ENCODE peak calls at places on chromosomes 12 and 14, in five cellular contexts. S is left ventricle myocardium inferior, J is right cardiac atrium, R is fibroblast of mammary gland, B is Right ventricle myocardium inferior. I is an unnamed sample.

GRCh38 chr12:57837779-57838562 is 8.6 kb downstream of the CTDSP2 start:
- DNase-seq in R (peak; percentile 84), B (no peak), J (no peak), S (peak; percentile 43), I (no peak)

GRCh38 chr12:5254703-5255102 is 177.2 kb upstream of the NTF3 start:
- DNase-seq in B (no peak), J (peak; percentile 69), S (no peak), R (no peak), I (no peak)

GRCh38 chr12:40016960-40017359 is 88.9 kb downstream of the SLC2A13 start:
- DNase-seq in B (no peak), R (peak; percentile 96), S (no peak), J (no peak), I (no peak)

GRCh38 chr12:120583478-120584030 is 2.4 kb upstream of the POP5 start:
- DNase-seq in R (peak; percentile 60), J (peak; percentile 90), S (peak; percentile 71), B (peak; percentile 82), I (peak; percentile 81)

GRCh38 chr14:22980672-22981089 is 1.7 kb downstream of the AJUBA start:
- DNase-seq in J (peak; percentile 71), S (peak; percentile 29), B (no peak), R (no peak), I (peak; percentile 26)

GRCh38 chr14:54487771-54488170 is 1.0 kb downstream of the GMFB start:
- DNase-seq in J (no peak), S (no peak), B (no peak), R (peak; percentile 61), I (no peak)

GRCh38 chr12:2339022-2339431 is 286.2 kb downstream of the CACNA1C start:
- DNase-seq in J (no peak), S (no peak), R (peak; percentile 91), B (no peak), I (no peak)

GRCh38 chr14:92460916-92461579 is 52.5 kb upstream of the RIN3 start:
- DNase-seq in J (peak; percentile 72), S (peak; percentile 51), B (peak; percentile 73), R (peak; percentile 66), I (no peak)

GRCh38 chr12:49507139-49507538 is 31.7 kb upstream of the KCNH3 start:
- DNase-seq in J (no peak), R (peak; percentile 88), B (no peak), S (no peak), I (no peak)

GRCh38 chr14:106844608-106845285 is 1318.4 kb downstream of the TMEM121 start:
- DNase-seq in R (peak; percentile 18), B (peak; percentile 90), S (peak; percentile 75), J (peak; percentile 80), I (peak; percentile 83)

GRCh38 chr12:86081798-86082197 is 174.4 kb downstream of the MGAT4C start:
- DNase-seq in J (no peak), S (no peak), B (no peak), R (no peak), I (no peak)

GRCh38 chr12:120224304-120225199 is 23.6 kb upstream of the RPLP0 start:
- DNase-seq in R (no peak), B (peak; percentile 80), J (peak; percentile 86), S (peak; percentile 48), I (peak; percentile 43)

GRCh38 chr12:102429211-102429610 is 51.2 kb downstream of the IGF1 start:
- DNase-seq in S (no peak), R (no peak), B (no peak), J (no peak), I (no peak)

GRCh38 chr12:46777587-46777986 is 48.2 kb downstream of the SLC38A4 start:
- DNase-seq in S (no peak), B (no peak), R (no peak), J (no peak), I (no peak)

GRCh38 chr14:29805415-29806123 is 122.1 kb downstream of the PRKD1 start:
- DNase-seq in B (peak; percentile 73), S (peak; percentile 58), J (peak; percentile 73), R (peak; percentile 97), I (no peak)

GRCh38 chr12:30002677-30003076 is 218.9 kb upstream of the TMTC1 start:
- DNase-seq in R (no peak), B (no peak), S (no peak), J (no peak), I (no peak)

GRCh38 chr12:62632521-62632920 is 165.9 kb downstream of the MON2 start:
- DNase-seq in R (peak; percentile 56), S (peak; percentile 61), J (peak; percentile 91), B (peak; percentile 79), I (peak; percentile 36)

GRCh38 chr12:131250951-131251315 is 297.2 kb downstream of the ADGRD1 start:
- DNase-seq in B (no peak), J (no peak), R (no peak), S (no peak), I (no peak)

GRCh38 chr14:31934767-31935266 is 142.3 kb upstream of the ARHGAP5 start:
- DNase-seq in J (no peak), R (peak; percentile 64), B (no peak), S (peak; percentile 26), I (no peak)

GRCh38 chr12:93115646-93116045 is 186.6 kb upstream of the EEA1 start:
- DNase-seq in B (no peak), J (no peak), S (peak; percentile 19), R (peak; percentile 37), I (no peak)

GRCh38 chr12:2324375-2324774 is 271.6 kb downstream of the CACNA1C start:
- DNase-seq in B (no peak), S (no peak), J (no peak), R (no peak), I (no peak)

GRCh38 chr12:242496-242895 is 20.1 kb downstream of the SLC6A13 start:
- DNase-seq in B (no peak), J (no peak), S (no peak), R (no peak), I (no peak)

GRCh38 chr14:73591690-73592448 is at the start of gene ACOT4:
- DNase-seq in R (no peak), B (peak; percentile 74), J (peak; percentile 68), S (peak; percentile 22), I (peak; percentile 45)

GRCh38 chr14:21553266-21553665 is 26.6 kb downstream of the OR10G3 start:
- DNase-seq in S (no peak), B (no peak), J (no peak), R (no peak), I (no peak)

GRCh38 chr12:127888948-127889347 is 378.0 kb upstream of the TMEM132C start:
- DNase-seq in B (no peak), J (no peak), S (no peak), R (no peak), I (peak; percentile 1)

GRCh38 chr12:40969796-40970195 is 218.3 kb upstream of the PDZRN4 start:
- DNase-seq in J (no peak), S (no peak), R (no peak), B (no peak), I (no peak)

GRCh38 chr12:124956571-124956970 is 32.4 kb downstream of the DHX37 start:
- DNase-seq in S (no peak), J (no peak), R (no peak), B (peak; percentile 51), I (no peak)

GRCh38 chr14:56004807-56005579 is 113.2 kb upstream of the PELI2 start:
- DNase-seq in J (peak; percentile 60), B (no peak), S (no peak), R (peak; percentile 85), I (peak; percentile 7)

GRCh38 chr12:62846506-62846905 is 88.4 kb downstream of the PPM1H start:
- DNase-seq in B (no peak), R (no peak), J (no peak), S (no peak), I (no peak)

GRCh38 chr12:31525496-31526157 is 65.3 kb downstream of the DENND5B start:
- DNase-seq in B (no peak), J (no peak), S (no peak), R (no peak), I (no peak)